ENCODE peak calls at places on chromosomes 3 and 15, in four cellular contexts. Q is progenitor cell of endocrine pancreas, H is NCI-H774, O is sciatic nerve. U is an unnamed sample.

GRCh38 chr15:91271565-91272153 is 171.6 kb downstream of the SV2B start:
- DNase-seq in Q (peak; percentile 42), H (peak; percentile 41), O (peak; percentile 73), U (no peak)

GRCh38 chr15:51619331-51620033 is 3.1 kb downstream of the DMXL2 start:
- DNase-seq in Q (no peak), H (no peak), O (no peak), U (no peak)

GRCh38 chr3:107065094-107065861 is 312.0 kb upstream of the CCDC54 start:
- DNase-seq in Q (no peak), H (no peak), O (peak; percentile 65), U (no peak)

GRCh38 chr15:97672586-97672985 is 287.9 kb upstream of the ARRDC4 start:
- DNase-seq in Q (no peak), H (no peak), O (no peak), U (no peak)

GRCh38 chr3:136353461-136353860 is 103.3 kb downstream of the PCCB start:
- DNase-seq in Q (no peak), H (no peak), O (no peak), U (no peak)

GRCh38 chr3:194351952-194352536 is 916 bp upstream of the CPN2 start:
- DNase-seq in Q (no peak), H (no peak), O (no peak), U (no peak)

GRCh38 chr15:68821190-68821897 is 649 bp upstream of the ANP32A start:
- DNase-seq in Q (no peak), H (no peak), O (no peak), U (peak; percentile 61)

GRCh38 chr3:9791127-9791526 is 1.1 kb downstream of the TADA3 start:
- DNase-seq in Q (no peak), H (no peak), O (no peak), U (no peak)

GRCh38 chr3:140014831-140015495 is 80.0 kb downstream of the CLSTN2 start:
- DNase-seq in Q (no peak), H (no peak), O (no peak), U (no peak)

GRCh38 chr3:6739288-6739687 is 121.6 kb upstream of the GRM7 start:
- DNase-seq in Q (no peak), H (no peak), O (no peak), U (no peak)

GRCh38 chr3:156483426-156483825 is 71.5 kb downstream of the SSR3 start:
- DNase-seq in Q (no peak), H (no peak), O (no peak), U (no peak)

GRCh38 chr15:90154861-90155626 is 46.1 kb upstream of the SEMA4B start:
- DNase-seq in Q (no peak), H (peak; percentile 58), O (no peak), U (peak; percentile 78)

GRCh38 chr3:89061257-89061656 is 46.2 kb upstream of the EPHA3 start:
- DNase-seq in Q (no peak), H (no peak), O (no peak), U (no peak)

GRCh38 chr3:48820626-48821324 is 26.9 kb downstream of the PRKAR2A start:
- DNase-seq in Q (no peak), H (no peak), O (no peak), U (no peak)

GRCh38 chr3:186255703-186256331 is 106.2 kb downstream of the DGKG start:
- DNase-seq in Q (no peak), H (no peak), O (no peak), U (no peak)

GRCh38 chr15:99438691-99439523 is 126.9 kb upstream of the MEF2A start:
- DNase-seq in Q (peak; percentile 2), H (no peak), O (peak; percentile 55), U (peak; percentile 37)

U was measured in sigmoid colon.